ENCODE peak calls at places on chromosome 15, in ten cellular contexts. Y, X, G, Z, O, P, R, N, M and V are unnamed samples.

GRCh38 chr15:61762682-61763081 is 297.6 kb downstream of the VPS13C start:
- DNase-seq in M (no peak), G (no peak), R (no peak), P (no peak), Z (no peak), N (no peak), X (no peak), Y (no peak), O (no peak), V (no peak)

GRCh38 chr15:62637498-62637897 is 405.0 kb upstream of the TPM1 start:
- DNase-seq in N (no peak), M (no peak), R (no peak), X (no peak), Z (no peak), O (peak), Y (no peak), G (peak), P (no peak), V (no peak)

GRCh38 chr15:39752991-39753390 is 29.6 kb downstream of the FSIP1 start:
- DNase-seq in Z (no peak), Y (no peak), O (no peak), M (no peak), G (no peak), R (no peak), P (no peak), N (no peak), X (no peak), V (no peak)

GRCh38 chr15:89400121-89400996 is 65.7 kb upstream of the POLG start:
- DNase-seq in P (no peak), Y (no peak), X (no peak), Z (no peak), O (no peak), G (no peak), M (no peak), N (no peak), R (no peak), V (no peak)

GRCh38 chr15:82643992-82644391 is 3.2 kb downstream of the CPEB1 start:
- DNase-seq in R (no peak), M (peak), Z (no peak), N (no peak), Y (no peak), P (no peak), O (no peak), X (no peak), G (peak), V (no peak)

GRCh38 chr15:31332020-31332680 is 5.5 kb downstream of the KLF13 start:
- DNase-seq in Y (no peak), R (no peak), O (no peak), M (no peak), P (no peak), G (no peak), X (no peak), Z (no peak), N (no peak), V (no peak)

GRCh38 chr15:36579792-36580431 is 486 bp downstream of the CDIN1 start:
- DNase-seq in Z (no peak), M (no peak), X (no peak), N (peak), O (no peak), P (peak), Y (no peak), R (no peak), G (no peak), V (no peak)

GRCh38 chr15:101112336-101113113 is 139.3 kb downstream of the CHSY1 start:
- DNase-seq in Y (no peak), Z (no peak), R (no peak), M (no peak), X (no peak), N (no peak), P (peak), G (no peak), O (no peak), V (no peak)

GRCh38 chr15:77544162-77544561 is 88.5 kb downstream of the LINGO1 start:
- DNase-seq in Y (no peak), P (no peak), R (no peak), Z (no peak), G (no peak), N (no peak), O (no peak), M (no peak), X (no peak), V (no peak)

GRCh38 chr15:41561777-41562145 is 2.7 kb downstream of the TYRO3 start:
- DNase-seq in R (no peak), Z (peak), X (no peak), O (peak), P (no peak), M (no peak), Y (peak), N (peak), G (no peak), V (no peak)

GRCh38 chr15:74402873-74403589 is 30.7 kb downstream of the SEMA7A start:
- DNase-seq in M (no peak), P (no peak), N (no peak), Z (no peak), Y (no peak), X (peak), R (no peak), O (no peak), G (no peak), V (no peak)

GRCh38 chr15:83310521-83311456 is 26.3 kb upstream of the BNC1 start:
- DNase-seq in P (no peak), Y (peak), N (no peak), M (no peak), G (peak), O (peak), X (no peak), R (no peak), Z (no peak), V (no peak)

GRCh38 chr15:87522997-87523396 is 733.5 kb downstream of the NTRK3 start:
- DNase-seq in G (peak), P (no peak), R (no peak), M (no peak), Z (no peak), X (no peak), O (no peak), N (no peak), Y (no peak), V (no peak)

GRCh38 chr15:28977377-28978010 is 91.7 kb downstream of the APBA2 start:
- DNase-seq in Z (peak), N (peak), R (peak), Y (peak), P (peak), G (peak), M (peak), O (peak), X (no peak), V (no peak)

GRCh38 chr15:51992953-51993352 is 21.4 kb upstream of the LEO1 start:
- DNase-seq in G (no peak), O (no peak), P (peak), M (no peak), Y (peak), X (no peak), Z (no peak), N (no peak), R (no peak), V (no peak)

GRCh38 chr15:83323296-83323711 is 38.8 kb upstream of the BNC1 start:
- DNase-seq in R (peak), Y (peak), P (peak), N (no peak), Z (peak), X (no peak), O (peak), M (peak), G (peak), V (no peak)

GRCh38 chr15:93089855-93090305 is 869 bp upstream of the RGMA start:
- DNase-seq in R (no peak), P (no peak), O (no peak), M (no peak), G (no peak), Z (no peak), Y (no peak), X (no peak), N (peak), V (no peak)

GRCh38 chr15:90807687-90808086 is 60.7 kb upstream of the FURIN start:
- DNase-seq in G (no peak), Z (no peak), Y (no peak), M (no peak), X (no peak), R (no peak), N (no peak), O (no peak), P (no peak), V (no peak)

GRCh38 chr15:59991919-59992318 is 12.2 kb upstream of the FOXB1 start:
- DNase-seq in N (no peak), G (no peak), Y (no peak), P (no peak), O (no peak), Z (no peak), R (no peak), X (no peak), M (no peak), V (no peak)

GRCh38 chr15:60592386-60593339 is 113.7 kb upstream of the ICE2 start:
- DNase-seq in P (peak), O (peak), X (peak), Z (peak), G (no peak), M (peak), N (peak), R (peak), Y (peak), V (peak)

GRCh38 chr15:68485721-68486360 is 53.9 kb upstream of the ITGA11 start:
- DNase-seq in N (no peak), G (no peak), Z (no peak), R (no peak), M (no peak), Y (no peak), P (no peak), X (no peak), O (no peak), V (no peak)

GRCh38 chr15:95375281-95375680 is 955.2 kb upstream of the NR2F2 start:
- DNase-seq in X (no peak), P (no peak), Z (no peak), N (no peak), M (no peak), O (peak), Y (no peak), R (no peak), G (no peak), V (no peak)

GRCh38 chr15:30927148-30927761 is 23.5 kb downstream of the FAN1 start:
- DNase-seq in Y (no peak), O (no peak), N (no peak), R (no peak), P (no peak), G (peak), M (no peak), Z (no peak), X (no peak), V (no peak)

GRCh38 chr15:86916671-86917450 is 837.2 kb downstream of the AGBL1 start:
- DNase-seq in R (no peak), O (no peak), G (peak), Z (no peak), M (no peak), Y (no peak), X (no peak), N (peak), P (no peak), V (no peak)

GRCh38 chr15:44194397-44195150 is 497 bp downstream of the FRMD5 start:
- DNase-seq in O (peak), R (peak), Y (peak), Z (peak), N (no peak), M (peak), X (peak), P (peak), G (no peak), V (peak)

GRCh38 chr15:33766329-33766728 is 202.0 kb upstream of the CHRM5 start:
- DNase-seq in O (no peak), G (no peak), P (no peak), R (no peak), Y (peak), Z (no peak), M (no peak), X (no peak), N (no peak), V (no peak)

GRCh38 chr15:29132786-29133185 is 136.8 kb downstream of the NSMCE3 start:
- DNase-seq in G (no peak), M (no peak), N (no peak), O (no peak), R (no peak), Y (no peak), Z (no peak), P (no peak), X (no peak), V (no peak)

GRCh38 chr15:35481992-35482391 is 64.0 kb downstream of the DPH6 start:
- DNase-seq in Y (peak), R (peak), P (peak), G (no peak), M (peak), Z (peak), N (no peak), O (peak), X (peak), V (no peak)

GRCh38 chr15:83365370-83365938 is 81.0 kb upstream of the BNC1 start:
- DNase-seq in Z (peak), N (no peak), M (peak), O (peak), R (no peak), Y (peak), G (no peak), X (no peak), P (peak), V (no peak)

GRCh38 chr15:92306662-92307061 is 87.0 kb upstream of the ST8SIA2 start:
- DNase-seq in Z (no peak), R (no peak), O (no peak), M (no peak), X (no peak), P (no peak), G (no peak), Y (no peak), N (no peak), V (no peak)

GRCh38 chr15:51623386-51623938 is 891 bp upstream of the DMXL2 start:
- DNase-seq in O (no peak), Z (no peak), N (no peak), X (no peak), R (no peak), G (no peak), M (no peak), Y (peak), P (no peak), V (no peak)

GRCh38 chr15:94206463-94207167 is 24.7 kb upstream of the MCTP2 start:
- DNase-seq in Y (peak), P (peak), R (no peak), X (no peak), G (no peak), Z (peak), M (no peak), N (no peak), O (peak), V (no peak)

GRCh38 chr15:101048191-101049011 is 129.2 kb downstream of the LRRK1 start:
- DNase-seq in X (no peak), Z (no peak), G (peak), M (no peak), N (no peak), O (no peak), Y (no peak), R (no peak), P (no peak), V (peak)

GRCh38 chr15:29056839-29057450 is 171.2 kb downstream of the APBA2 start:
- DNase-seq in P (no peak), O (no peak), G (no peak), Y (no peak), R (no peak), M (no peak), Z (no peak), X (no peak), N (no peak), V (no peak)

GRCh38 chr15:57215371-57215770 is 160.9 kb upstream of the CGNL1 start:
- DNase-seq in Z (no peak), X (no peak), R (no peak), P (no peak), O (no peak), G (no peak), Y (no peak), M (no peak), N (no peak), V (no peak)

GRCh38 chr15:40990789-40991188 is 37.5 kb downstream of the CHAC1 start:
- DNase-seq in O (no peak), R (no peak), G (no peak), Y (no peak), M (no peak), P (no peak), N (no peak), X (no peak), Z (no peak), V (no peak)

GRCh38 chr15:100261302-100262240 is 80.2 kb downstream of the ADAMTS17 start:
- DNase-seq in M (no peak), P (no peak), Y (no peak), N (no peak), Z (no peak), G (peak), X (no peak), O (no peak), R (no peak), V (peak)

GRCh38 chr15:66019377-66019776 is 150.1 kb downstream of the RAB11A start:
- DNase-seq in M (no peak), Y (no peak), Z (no peak), P (no peak), N (no peak), R (no peak), X (no peak), O (no peak), G (no peak), V (no peak)

GRCh38 chr15:26848498-26848897 is 18.4 kb upstream of the GABRA5 start:
- DNase-seq in N (no peak), G (no peak), O (no peak), R (no peak), Z (no peak), P (no peak), X (no peak), M (no peak), Y (no peak), V (no peak)

GRCh38 chr15:26854435-26854834 is 12.4 kb upstream of the GABRA5 start:
- DNase-seq in N (no peak), Y (no peak), O (no peak), Z (no peak), M (no peak), X (no peak), R (no peak), P (no peak), G (no peak), V (no peak)

GRCh38 chr15:26852980-26853379 is 13.9 kb upstream of the GABRA5 start:
- DNase-seq in M (no peak), O (no peak), N (no peak), X (no peak), P (no peak), Y (no peak), G (no peak), R (no peak), Z (no peak), V (no peak)
- TF ChIP-seq CTCF in M (no peak), O (no peak), N (no peak), X (no peak), P (no peak), Y (no peak), G (no peak), R (no peak), Z (no peak), V (peak)

DNA sequence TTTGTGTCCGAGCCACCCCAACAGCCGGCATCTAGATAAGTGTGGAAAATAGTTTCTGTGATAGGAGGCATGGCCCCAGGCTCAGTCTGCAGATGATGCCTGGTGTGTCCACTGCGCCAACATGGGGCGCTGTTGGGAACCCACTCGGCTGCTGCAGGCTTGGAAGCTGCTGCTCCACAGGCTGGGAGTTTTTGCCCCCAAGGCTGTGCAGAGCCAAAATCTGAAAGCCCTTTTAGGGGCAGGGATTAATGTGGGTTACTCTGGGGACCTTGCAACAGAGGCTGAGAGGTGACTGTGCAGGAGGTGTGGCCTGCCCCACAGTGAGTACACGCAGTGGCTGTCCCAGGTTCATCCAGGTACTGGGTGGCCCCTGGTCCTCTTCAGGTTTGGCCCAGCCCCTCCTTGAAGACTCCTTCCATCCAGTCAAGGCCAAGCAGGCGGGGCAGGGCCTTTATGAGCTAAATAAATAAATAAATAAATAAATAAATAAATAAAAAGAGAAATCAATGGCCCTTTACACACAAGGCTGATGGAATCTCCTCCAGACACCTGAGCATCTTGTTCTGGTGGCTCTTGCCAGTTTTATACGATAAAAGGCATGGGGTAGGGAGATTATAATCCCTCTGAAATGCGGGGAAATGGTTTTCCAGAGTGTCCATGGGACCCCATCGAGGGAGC is 73.8 kb downstream of the AAGAB start:
- DNase-seq in R (no peak), N (no peak), P (no peak), Y (no peak), Z (no peak), G (no peak), O (no peak), M (no peak), X (no peak), V (no peak)
- TF ChIP-seq CTCF in R (no peak), N (no peak), P (no peak), Y (no peak), Z (peak), G (no peak), O (no peak), M (peak), X (no peak), V (no peak)

DNA sequence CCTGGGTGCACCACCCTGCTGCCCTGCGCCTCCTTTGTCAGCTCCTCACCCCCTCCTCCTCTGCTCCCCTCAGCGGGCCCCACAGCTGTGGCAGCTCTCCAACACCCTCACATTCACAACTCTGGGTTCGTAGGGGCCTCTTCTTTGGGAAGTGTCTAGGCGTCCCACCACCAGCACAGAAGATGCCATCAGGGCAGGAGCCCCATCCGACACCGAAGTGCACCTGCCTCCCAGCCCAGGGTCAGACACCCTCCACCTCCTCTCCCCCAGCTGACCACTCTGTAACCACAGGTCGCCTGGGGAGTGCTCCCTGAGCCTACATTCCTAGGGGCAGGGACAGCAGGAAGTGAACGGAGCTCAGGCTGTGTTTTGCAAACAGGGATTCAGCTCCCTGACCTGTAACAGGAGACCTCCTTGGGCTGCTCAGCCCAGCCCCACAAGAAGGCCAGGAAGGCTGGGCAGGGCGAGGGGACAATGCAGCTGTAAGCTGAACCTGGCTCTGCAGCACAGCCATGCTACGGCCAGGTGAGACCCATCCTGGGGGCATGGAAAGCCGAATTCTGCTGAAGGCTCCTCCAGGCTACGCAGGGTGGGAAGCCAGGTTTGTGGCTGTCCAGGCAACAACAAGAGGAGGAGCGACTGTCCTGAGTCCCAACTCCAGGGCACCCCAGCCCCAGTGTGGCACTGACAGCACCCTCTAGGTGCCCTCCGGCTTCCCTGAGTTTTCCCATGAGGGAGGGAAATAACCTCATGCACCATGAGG is 269.0 kb downstream of the GOLGA6L6 start:
- DNase-seq in Y (no peak), R (no peak), M (no peak), N (no peak), X (no peak), Z (no peak), P (no peak), G (no peak), O (no peak), V (no peak)
- TF ChIP-seq CTCF in Y (no peak), R (no peak), M (no peak), N (no peak), X (no peak), Z (no peak), P (no peak), G (no peak), O (no peak), V (no peak)

GRCh38 chr15:85591622-85592021 is 203.1 kb downstream of the KLHL25 start:
- DNase-seq in X (no peak), N (no peak), Z (no peak), P (no peak), O (no peak), R (no peak), Y (no peak), G (no peak), M (no peak), V (no peak)

GRCh38 chr15:85593809-85594441 is 200.8 kb downstream of the KLHL25 start:
- DNase-seq in G (no peak), Y (no peak), X (no peak), P (no peak), Z (no peak), M (no peak), N (no peak), R (no peak), O (no peak), V (no peak)

GRCh38 chr15:85588657-85589056 is 206.1 kb downstream of the KLHL25 start:
- DNase-seq in Y (peak), G (no peak), X (no peak), R (no peak), M (no peak), N (no peak), O (peak), Z (no peak), P (no peak), V (no peak)

GRCh38 chr15:85589873-85590272 is 204.9 kb downstream of the KLHL25 start:
- DNase-seq in O (peak), N (no peak), Z (peak), Y (peak), G (no peak), M (no peak), R (peak), X (no peak), P (peak), V (no peak)

DNA sequence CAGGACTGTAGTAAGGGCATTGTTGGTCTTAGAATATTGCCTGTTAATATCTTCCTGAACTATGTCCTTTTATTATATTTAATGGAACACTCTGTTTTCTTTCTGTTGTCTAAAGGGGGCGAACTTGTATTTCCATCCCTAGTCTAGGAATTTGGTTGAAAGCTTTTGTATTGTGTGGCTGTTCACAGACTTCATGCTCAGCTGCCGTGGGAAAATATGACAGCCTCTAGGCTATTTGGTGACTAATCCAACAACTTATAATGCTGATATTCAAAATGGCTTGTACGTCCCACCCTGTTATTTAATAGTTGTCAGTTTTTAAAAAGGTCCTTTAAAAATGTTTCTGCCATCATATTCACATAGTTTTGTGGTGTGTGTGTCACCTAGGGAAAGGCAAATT is 202.6 kb downstream of the KLHL25 start:
- DNase-seq in Z (peak), M (peak), X (no peak), G (no peak), N (no peak), O (peak), R (peak), Y (peak), P (peak), V (no peak)
- TF ChIP-seq CTCF in Z (peak), M (peak), X (no peak), G (peak), N (peak), O (peak), R (no peak), Y (peak), P (no peak), V (peak)